ENCODE peak calls at places on chromosomes 6 and 20, in eight cellular contexts. D is ELF-1; L is NCI-H146; R is mammary epithelial cell; E is AG04450; J is WTC11; N is left ventricle myocardium inferior; O is CD8-positive, alpha-beta T cell. G is an unnamed sample.

GRCh38 chr20:62766716-62767115 is 29.6 kb upstream of the MRGBP start:
- DNase-seq in L (no peak), J (no peak), R (no peak), E (no peak), N (no peak), D (no peak), O (no peak), G (no peak)

GRCh38 chr6:41284726-41285125 is 1.8 kb downstream of the TREM1 start:
- DNase-seq in L (no peak), R (peak; percentile 79), N (no peak), E (no peak), J (no peak), D (peak; percentile 19), O (no peak), G (no peak)

GRCh38 chr6:38554700-38555413 is 84.9 kb downstream of the BTBD9 start:
- DNase-seq in E (no peak), J (no peak), D (no peak), N (no peak), R (peak; percentile 35), O (no peak), L (no peak), G (no peak)

GRCh38 chr20:34680586-34680985 is 3.7 kb upstream of the PIGU start:
- DNase-seq in D (no peak), O (no peak), R (no peak), E (no peak), N (no peak), L (no peak), J (no peak), G (no peak)

GRCh38 chr6:75504902-75505233 is 11.3 kb upstream of the FILIP1 start:
- DNase-seq in J (no peak), D (no peak), R (no peak), O (no peak), N (no peak), L (no peak), E (no peak), G (no peak)

GRCh38 chr20:53943522-53944291 is 126.7 kb downstream of the BCAS1 start:
- DNase-seq in E (no peak), O (no peak), R (no peak), D (no peak), L (no peak), J (no peak), N (no peak), G (no peak)

GRCh38 chr20:57473246-57474042 is 51.5 kb downstream of the CTCFL start:
- DNase-seq in O (no peak), J (peak; percentile 21), D (no peak), N (no peak), R (no peak), L (peak; percentile 38), E (no peak), G (no peak)

GRCh38 chr20:25281541-25281991 is 33.7 kb downstream of the PYGB start:
- DNase-seq in O (no peak), J (peak; percentile 6), E (no peak), L (no peak), D (no peak), N (peak; percentile 14), R (no peak), G (no peak)

GRCh38 chr20:62921119-62921687 is 5.1 kb downstream of the DIDO1 start:
- DNase-seq in D (peak; percentile 90), N (no peak), O (peak; percentile 66), R (peak; percentile 68), E (no peak), J (peak; percentile 72), L (peak; percentile 46), G (no peak)

GRCh38 chr6:37679539-37680476 is 17.9 kb downstream of the MDGA1 start:
- DNase-seq in N (no peak), L (no peak), D (no peak), E (no peak), J (no peak), O (no peak), R (no peak), G (peak; percentile 75)

GRCh38 chr6:31125586-31126363 is 5.5 kb upstream of the CDSN start:
- DNase-seq in L (no peak), J (no peak), D (no peak), R (peak; percentile 91), O (no peak), N (peak; percentile 36), E (no peak), G (no peak)

GRCh38 chr6:148761532-148761951 is 14.7 kb downstream of the UST start:
- DNase-seq in N (no peak), O (peak; percentile 59), E (no peak), L (no peak), J (no peak), D (no peak), R (no peak), G (no peak)